ENCODE peak calls at places on chromosomes 2 and 18, in four cellular contexts. T, S, N and L are unnamed samples.

GRCh38 chr2:113219889-113220641 is 46.3 kb downstream of the PSD4 start:
- DNase-seq in T (no peak), S (no peak), N (no peak), L (peak; percentile 33)

GRCh38 chr2:20506281-20506685 is 59.4 kb downstream of the RHOB start:
- DNase-seq in T (no peak), S (no peak), N (no peak), L (peak; percentile 28)

GRCh38 chr2:129483366-129483765 is 496.1 kb upstream of the RAB6C start:
- DNase-seq in T (no peak), S (no peak), N (no peak), L (no peak)

GRCh38 chr2:43363086-43363485 is 136.7 kb upstream of the ZFP36L2 start:
- DNase-seq in T (no peak), S (no peak), N (no peak), L (peak; percentile 53)

GRCh38 chr2:204538179-204539009 is 6.9 kb upstream of the PARD3B start:
- DNase-seq in T (no peak), S (no peak), N (no peak), L (peak; percentile 19)

GRCh38 chr2:46349115-46349547 is 51.9 kb downstream of the EPAS1 start:
- DNase-seq in T (no peak), S (no peak), N (no peak), L (no peak)

GRCh38 chr18:35756506-35757117 is 175.1 kb downstream of the GALNT1 start:
- DNase-seq in T (peak; percentile 59), S (peak; percentile 46), N (peak; percentile 49), L (peak; percentile 51)

GRCh38 chr18:50847192-50847591 is 27.4 kb upstream of the MRO start:
- DNase-seq in T (no peak), S (no peak), N (no peak), L (no peak)

GRCh38 chr18:40035951-40036350 is 1919.1 kb upstream of the PIK3C3 start:
- DNase-seq in T (no peak), S (no peak), N (no peak), L (no peak)

GRCh38 chr2:37625781-37626548 is 45.5 kb downstream of the CDC42EP3 start:
- DNase-seq in T (peak; percentile 23), S (peak; percentile 77), N (no peak), L (no peak)

GRCh38 chr18:3970929-3971328 is 484.2 kb downstream of the DLGAP1 start:
- DNase-seq in T (no peak), S (no peak), N (peak; percentile 20), L (no peak)

GRCh38 chr18:32550958-32551357 is 80.3 kb upstream of the GAREM1 start:
- DNase-seq in T (no peak), S (no peak), N (peak; percentile 1), L (no peak)

GRCh38 chr2:7773362-7773973 is 856.3 kb downstream of the RNF144A start:
- DNase-seq in T (no peak), S (no peak), N (no peak), L (peak; percentile 89)

GRCh38 chr2:84631047-84631446 is 114.7 kb downstream of the DNAH6 start:
- DNase-seq in T (peak; percentile 0), S (peak; percentile 46), N (peak; percentile 60), L (peak; percentile 63)

GRCh38 chr2:157321514-157321913 is 4.1 kb downstream of the ERMN start:
- DNase-seq in T (no peak), S (no peak), N (no peak), L (no peak)

GRCh38 chr2:161067846-161068245 is 92.4 kb upstream of the TANK start:
- DNase-seq in T (no peak), S (no peak), N (no peak), L (no peak)

GRCh38 chr18:3889803-3890202 is 439.8 kb downstream of the TGIF1 start:
- DNase-seq in T (no peak), S (no peak), N (no peak), L (no peak)

GRCh38 chr2:144357623-144358400 is 162.1 kb downstream of the ZEB2 start:
- DNase-seq in T (no peak), S (no peak), N (no peak), L (peak; percentile 90)

GRCh38 chr2:105750735-105751134 is 6.0 kb downstream of the NCK2 start:
- DNase-seq in T (no peak), S (no peak), N (no peak), L (no peak)

GRCh38 chr18:12841070-12841469 is 43.0 kb downstream of the PTPN2 start:
- DNase-seq in T (no peak), S (no peak), N (no peak), L (no peak)

GRCh38 chr2:187580462-187581124 is 26.4 kb upstream of the TFPI start:
- DNase-seq in T (no peak), S (no peak), N (peak; percentile 47), L (peak; percentile 86)

GRCh38 chr2:144936442-144936841 is 416.5 kb upstream of the ZEB2 start:
- DNase-seq in T (no peak), S (no peak), N (no peak), L (no peak)

GRCh38 chr2:1049691-1050090 is 99.0 kb downstream of the SNTG2 start:
- DNase-seq in T (no peak), S (no peak), N (no peak), L (no peak)

GRCh38 chr18:55869965-55870585 is 282.1 kb upstream of the TCF4 start:
- DNase-seq in T (no peak), S (no peak), N (no peak), L (peak; percentile 58)

GRCh38 chr2:97698530-97698929 is 14.8 kb upstream of the ZAP70 start:
- DNase-seq in T (no peak), S (no peak), N (no peak), L (no peak)

GRCh38 chr2:190881480-190882326 is 1.1 kb downstream of the GLS start:
- DNase-seq in T (peak; percentile 3), S (peak; percentile 86), N (peak; percentile 63), L (peak; percentile 77)

GRCh38 chr2:1132328-1132964 is 181.8 kb downstream of the SNTG2 start:
- DNase-seq in T (peak; percentile 65), S (no peak), N (no peak), L (no peak)

GRCh38 chr2:43943809-43944452 is 51.9 kb downstream of the LRPPRC start:
- DNase-seq in T (peak; percentile 43), S (no peak), N (no peak), L (no peak)

GRCh38 chr2:101308432-101309210 is at the start of gene RNF149:
- DNase-seq in T (peak; percentile 66), S (peak; percentile 90), N (peak; percentile 98), L (peak; percentile 92)

GRCh38 chr2:158973511-158973956 is 5.1 kb downstream of the TANC1 start:
- DNase-seq in T (peak; percentile 68), S (no peak), N (no peak), L (peak; percentile 78)

GRCh38 chr2:239918749-239919148 is 106.4 kb downstream of the NDUFA10 start:
- DNase-seq in T (no peak), S (no peak), N (no peak), L (no peak)

GRCh38 chr2:29420999-29421856 is 306.0 kb downstream of the CLIP4 start:
- DNase-seq in T (no peak), S (no peak), N (no peak), L (no peak)

GRCh38 chr2:33275689-33276444 is 200.6 kb upstream of the RASGRP3 start:
- DNase-seq in T (no peak), S (peak; percentile 66), N (peak; percentile 21), L (peak; percentile 99)

GRCh38 chr2:138708682-138709241 is 71.4 kb downstream of the NXPH2 start:
- DNase-seq in T (no peak), S (no peak), N (no peak), L (no peak)

GRCh38 chr18:58411323-58411722 is 217.6 kb downstream of the ALPK2 start:
- DNase-seq in T (no peak), S (no peak), N (no peak), L (no peak)

GRCh38 chr18:39596216-39596615 is 2030.6 kb upstream of the CELF4 start:
- DNase-seq in T (no peak), S (no peak), N (no peak), L (no peak)

GRCh38 chr18:63158676-63159291 is 160.8 kb downstream of the BCL2 start:
- DNase-seq in T (no peak), S (no peak), N (no peak), L (no peak)

GRCh38 chr2:6290626-6291025 is 575.1 kb downstream of the CMPK2 start:
- DNase-seq in T (no peak), S (no peak), N (no peak), L (no peak)

GRCh38 chr2:37775908-37776250 is 104.4 kb upstream of the CDC42EP3 start:
- DNase-seq in T (no peak), S (no peak), N (peak; percentile 20), L (no peak)